ENCODE peak calls at places on chromosomes 1 and 21, in seven cellular contexts. A is adipocyte, N is stomach, U is occipital lobe, T is EH, Y is left ventricle myocardium superior, W is HS-5. V is an unnamed sample.

GRCh38 chr1:234505774-234506114 is 26.8 kb upstream of the TARBP1 start:
- DNase-seq in A (peak; percentile 83), N (no peak), U (no peak), T (peak; percentile 77), Y (no peak), W (peak; percentile 71), V (no peak)

GRCh38 chr21:26850116-26850643 is 5.0 kb upstream of the ADAMTS1 start:
- DNase-seq in A (peak; percentile 76), N (no peak), U (no peak), T (peak; percentile 61), Y (no peak), W (no peak), V (no peak)

GRCh38 chr1:168643152-168643551 is 66.7 kb downstream of the XCL1 start:
- DNase-seq in A (no peak), N (no peak), U (no peak), T (peak; percentile 6), Y (no peak), W (no peak), V (no peak)

GRCh38 chr1:65459397-65459768 is 38.9 kb downstream of the LEPR start:
- DNase-seq in A (peak; percentile 45), N (no peak), U (no peak), T (peak; percentile 56), Y (no peak), W (no peak), V (no peak)

GRCh38 chr1:26538480-26539412 is 9.2 kb downstream of the RPS6KA1 start:
- DNase-seq in A (peak; percentile 50), N (peak; percentile 58), U (no peak), T (peak; percentile 59), Y (no peak), W (no peak), V (peak; percentile 33)

GRCh38 chr1:29482991-29483390 is 246.7 kb downstream of the PTPRU start:
- DNase-seq in A (no peak), N (no peak), U (no peak), T (no peak), Y (no peak), W (no peak), V (no peak)

GRCh38 chr1:154006136-154006535 is 15.6 kb downstream of the RPS27 start:
- DNase-seq in A (peak; percentile 77), N (no peak), U (no peak), T (peak; percentile 90), Y (no peak), W (no peak), V (no peak)

GRCh38 chr1:102891868-102892625 is 216.3 kb downstream of the COL11A1 start:
- DNase-seq in A (peak; percentile 79), N (no peak), U (no peak), T (peak; percentile 92), Y (no peak), W (peak; percentile 81), V (no peak)

GRCh38 chr1:173049327-173049639 is 1.5 kb downstream of the TNFSF18 start:
- DNase-seq in A (no peak), N (no peak), U (no peak), T (no peak), Y (no peak), W (no peak), V (no peak)

GRCh38 chr1:184110253-184111204 is 59.0 kb downstream of the TSEN15 start:
- DNase-seq in A (no peak), N (no peak), U (no peak), T (no peak), Y (no peak), W (no peak), V (no peak)

GRCh38 chr1:92087542-92087941 is 7.4 kb downstream of the BTBD8 start:
- DNase-seq in A (peak; percentile 14), N (no peak), U (no peak), T (no peak), Y (no peak), W (no peak), V (no peak)

GRCh38 chr1:55699151-55699695 is 484.1 kb upstream of the USP24 start:
- DNase-seq in A (no peak), N (no peak), U (no peak), T (no peak), Y (no peak), W (no peak), V (no peak)

GRCh38 chr1:38153426-38154088 is 107.0 kb upstream of the POU3F1 start:
- DNase-seq in A (no peak), N (no peak), U (no peak), T (no peak), Y (no peak), W (no peak), V (no peak)

GRCh38 chr1:75127916-75128717 is 6.1 kb upstream of the LHX8 start:
- DNase-seq in A (no peak), N (no peak), U (no peak), T (no peak), Y (no peak), W (no peak), V (no peak)

GRCh38 chr1:27616441-27616840 is 12.5 kb upstream of the AHDC1 start:
- DNase-seq in A (no peak), N (no peak), U (no peak), T (no peak), Y (no peak), W (no peak), V (no peak)

GRCh38 chr1:229024528-229025119 is 246.3 kb upstream of the RAB4A start:
- DNase-seq in A (peak; percentile 75), N (peak; percentile 56), U (peak; percentile 52), T (peak; percentile 88), Y (peak; percentile 54), W (peak; percentile 70), V (no peak)

GRCh38 chr1:113804421-113805255 is 7.6 kb downstream of the RSBN1 start:
- DNase-seq in A (peak; percentile 67), N (no peak), U (no peak), T (peak; percentile 75), Y (no peak), W (peak; percentile 57), V (no peak)

GRCh38 chr1:152580433-152580832 is at the start of gene LCE3D:
- DNase-seq in A (no peak), N (no peak), U (no peak), T (no peak), Y (no peak), W (no peak), V (no peak)

GRCh38 chr1:248404024-248404423 is 1.2 kb downstream of the OR2T1 start:
- DNase-seq in A (no peak), N (no peak), U (no peak), T (no peak), Y (no peak), W (peak; percentile 4), V (no peak)

GRCh38 chr1:231272880-231273279 is 31.9 kb downstream of the GNPAT start:
- DNase-seq in A (peak; percentile 13), N (no peak), U (no peak), T (peak; percentile 40), Y (no peak), W (no peak), V (no peak)

GRCh38 chr1:201226859-201227488 is 36.4 kb downstream of the IGFN1 start:
- DNase-seq in A (no peak), N (no peak), U (no peak), T (no peak), Y (no peak), W (no peak), V (no peak)

GRCh38 chr1:59046730-59047157 is 250.2 kb upstream of the FGGY start:
- DNase-seq in A (peak; percentile 45), N (peak; percentile 36), U (no peak), T (no peak), Y (no peak), W (no peak), V (peak; percentile 6)

GRCh38 chr1:5497471-5497870 is 494.8 kb downstream of the NPHP4 start:
- DNase-seq in A (no peak), N (no peak), U (no peak), T (no peak), Y (no peak), W (no peak), V (no peak)

GRCh38 chr1:78210167-78210566 is 164.4 kb downstream of the GIPC2 start:
- DNase-seq in A (no peak), N (no peak), U (no peak), T (peak; percentile 35), Y (no peak), W (no peak), V (no peak)

GRCh38 chr1:186873687-186874086 is 44.9 kb downstream of the PLA2G4A start:
- DNase-seq in A (no peak), N (no peak), U (no peak), T (no peak), Y (no peak), W (no peak), V (no peak)

GRCh38 chr1:86704456-86704971 is at the start of gene SH3GLB1:
- DNase-seq in A (peak; percentile 95), N (peak; percentile 88), U (peak; percentile 82), T (peak; percentile 90), Y (peak; percentile 94), W (peak; percentile 72), V (peak; percentile 85)

GRCh38 chr1:22808186-22808845 is 97.7 kb downstream of the EPHB2 start:
- DNase-seq in A (no peak), N (no peak), U (no peak), T (peak; percentile 86), Y (no peak), W (peak; percentile 5), V (no peak)

GRCh38 chr1:94299627-94300552 is 62.5 kb upstream of the ARHGAP29 start:
- DNase-seq in A (peak; percentile 52), N (no peak), U (no peak), T (peak; percentile 72), Y (no peak), W (peak; percentile 61), V (no peak)